ENCODE peak calls at places on chromosomes 7 and 10, in eight cellular contexts. Y is left ventricle myocardium inferior, S is sigmoid colon, X is HL-60, V is B cell, I is progenitor cell of endocrine pancreas, G is mesothelial cell of epicardium, U is spleen. A is an unnamed sample.

GRCh38 chr7:121275204-121275603 is 53.6 kb upstream of the WNT16 start:
- DNase-seq in S (no peak), X (no peak), Y (no peak), I (no peak), G (no peak), U (no peak), V (no peak), A (no peak)

GRCh38 chr7:7868245-7868899 is 100.2 kb upstream of the GLCCI1 start:
- DNase-seq in S (peak), X (peak), Y (peak), G (no peak), U (no peak), I (no peak), V (peak), A (no peak)

GRCh38 chr7:148620749-148621372 is 30.3 kb downstream of the C7orf33 start:
- DNase-seq in G (no peak), X (no peak), Y (no peak), S (no peak), I (no peak), V (no peak), U (no peak), A (no peak)

GRCh38 chr10:125865120-125865519 is 16.0 kb downstream of the DHX32 start:
- DNase-seq in S (no peak), U (no peak), I (no peak), Y (no peak), G (no peak), X (no peak), V (no peak), A (no peak)

GRCh38 chr10:88707429-88708110 is 1.5 kb downstream of the LIPK start:
- DNase-seq in Y (no peak), U (no peak), V (no peak), I (no peak), S (no peak), G (no peak), X (no peak), A (no peak)

GRCh38 chr7:106770191-106770590 is 94.9 kb upstream of the PIK3CG start:
- DNase-seq in V (no peak), X (no peak), S (no peak), G (no peak), I (no peak), U (no peak), Y (no peak), A (no peak)

GRCh38 chr10:129097776-129098175 is 369.3 kb upstream of the MGMT start:
- DNase-seq in U (no peak), V (no peak), Y (no peak), X (no peak), I (no peak), S (no peak), G (no peak), A (no peak)

GRCh38 chr7:129066290-129067131 is 11.6 kb upstream of the TNPO3 start:
- DNase-seq in G (no peak), S (no peak), X (no peak), U (no peak), Y (no peak), I (no peak), V (no peak), A (no peak)

GRCh38 chr10:119896061-119896655 is 3.6 kb downstream of the SEC23IP start:
- DNase-seq in U (no peak), V (no peak), S (no peak), Y (no peak), G (no peak), X (peak), I (no peak), A (no peak)

GRCh38 chr7:112138938-112139337 is 67.3 kb downstream of the DOCK4 start:
- DNase-seq in Y (no peak), S (no peak), G (no peak), I (no peak), U (no peak), X (no peak), V (no peak), A (no peak)

DNA sequence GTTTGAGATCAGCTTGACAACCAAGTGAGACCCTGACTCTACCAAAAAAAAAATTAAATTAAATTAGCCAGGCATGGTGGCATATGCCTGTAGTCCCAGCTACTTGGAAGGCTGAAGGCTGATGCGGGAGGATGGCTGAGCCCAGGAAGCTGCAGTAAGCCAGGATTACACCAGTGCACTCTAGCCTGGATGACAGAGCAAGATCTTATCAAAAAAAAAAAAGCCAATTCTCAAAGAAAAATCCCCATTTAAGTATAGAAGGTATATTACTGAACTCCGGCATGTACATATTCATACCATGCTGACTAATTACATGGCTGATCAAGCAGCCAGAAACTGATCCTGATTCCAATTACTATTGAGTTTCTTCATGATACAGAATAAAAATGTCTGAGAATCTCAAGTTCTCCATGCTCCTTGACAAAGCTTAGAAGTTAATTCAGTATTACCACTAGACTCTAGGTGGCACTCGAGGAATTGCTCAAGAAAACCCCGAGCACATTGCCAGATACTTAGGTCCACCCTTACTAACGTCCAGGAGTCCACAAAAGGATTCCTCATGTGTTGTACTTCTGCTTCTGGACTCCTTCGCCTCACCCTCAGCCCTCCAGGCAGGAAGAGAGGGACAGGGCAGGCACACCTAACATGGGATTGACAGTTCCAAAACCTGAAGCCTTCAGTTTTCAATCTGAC is 148.9 kb downstream of the PARD3 start:
- DNase-seq in X (no peak), U (no peak), Y (no peak), I (no peak), S (peak), V (peak), G (no peak), A (no peak)
- TF ChIP-seq CTCF in X (peak), U (no peak), Y (peak), I (peak), S (peak), V (no peak), G (peak), A (no peak)

GRCh38 chr7:84232653-84233052 is 38.1 kb upstream of the SEMA3A start:
- DNase-seq in Y (no peak), U (no peak), G (no peak), S (no peak), I (no peak), X (no peak), V (no peak), A (no peak)

GRCh38 chr7:84230491-84230890 is 35.9 kb upstream of the SEMA3A start:
- DNase-seq in G (no peak), X (no peak), S (no peak), I (no peak), V (no peak), U (no peak), Y (no peak), A (no peak)

GRCh38 chr7:84231157-84231556 is 36.6 kb upstream of the SEMA3A start:
- DNase-seq in S (no peak), U (no peak), V (no peak), G (no peak), X (no peak), I (no peak), Y (no peak), A (no peak)

DNA sequence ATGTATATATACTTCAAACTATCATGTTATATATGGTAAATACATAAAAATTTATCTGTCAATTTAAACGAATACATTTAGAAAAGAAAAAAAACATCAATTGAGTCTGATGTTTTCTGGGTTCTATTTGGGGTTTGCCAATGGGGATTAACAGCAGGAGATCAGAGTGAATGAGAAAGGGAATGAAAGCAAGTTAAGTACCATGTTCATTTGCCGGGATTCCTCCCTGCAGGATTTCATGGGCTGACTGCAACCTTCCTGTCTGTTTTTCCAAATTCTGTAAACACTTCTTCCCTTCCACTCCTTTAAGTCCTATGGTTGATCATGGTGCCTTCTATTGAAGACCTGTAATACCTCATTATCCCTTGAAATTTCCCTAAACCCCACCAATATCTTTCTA is 33.9 kb upstream of the SEMA3A start:
- DNase-seq in X (no peak), S (no peak), V (no peak), Y (no peak), U (no peak), I (no peak), G (no peak), A (no peak)
- TF ChIP-seq CTCF in X (no peak), S (no peak), V (no peak), Y (no peak), U (no peak), I (no peak), G (no peak), A (no peak)

GRCh38 chr7:64946772-64947171 is 43.7 kb downstream of the ZNF273 start:
- DNase-seq in I (no peak), S (no peak), U (no peak), V (peak), Y (no peak), G (no peak), X (no peak), A (peak)
- TF ChIP-seq CTCF in I (peak), S (no peak), U (no peak), V (no peak), Y (no peak), G (no peak), X (no peak), A (no peak)

GRCh38 chr10:71957546-71958275 is 6.5 kb upstream of the CHST3 start:
- DNase-seq in U (no peak), Y (no peak), I (no peak), X (no peak), S (no peak), G (no peak), V (no peak), A (no peak)
- TF ChIP-seq CTCF in U (no peak), Y (no peak), I (peak), X (no peak), S (no peak), G (no peak), V (no peak), A (no peak)

GRCh38 chr7:47088329-47089067 is 493.4 kb downstream of the TNS3 start:
- DNase-seq in G (peak), V (peak), X (peak), Y (peak), I (peak), S (peak), U (no peak), A (peak)

GRCh38 chr7:47092331-47092730 is 489.6 kb downstream of the TNS3 start:
- DNase-seq in I (no peak), G (no peak), S (no peak), X (no peak), Y (no peak), U (no peak), V (no peak), A (no peak)

GRCh38 chr7:47091141-47091540 is 490.8 kb downstream of the TNS3 start:
- DNase-seq in V (no peak), G (no peak), Y (no peak), U (no peak), I (no peak), S (no peak), X (no peak), A (no peak)

GRCh38 chr7:47087866-47088265 is 494.0 kb downstream of the TNS3 start:
- DNase-seq in Y (no peak), I (no peak), S (no peak), V (no peak), X (no peak), G (no peak), U (no peak), A (no peak)

DNA sequence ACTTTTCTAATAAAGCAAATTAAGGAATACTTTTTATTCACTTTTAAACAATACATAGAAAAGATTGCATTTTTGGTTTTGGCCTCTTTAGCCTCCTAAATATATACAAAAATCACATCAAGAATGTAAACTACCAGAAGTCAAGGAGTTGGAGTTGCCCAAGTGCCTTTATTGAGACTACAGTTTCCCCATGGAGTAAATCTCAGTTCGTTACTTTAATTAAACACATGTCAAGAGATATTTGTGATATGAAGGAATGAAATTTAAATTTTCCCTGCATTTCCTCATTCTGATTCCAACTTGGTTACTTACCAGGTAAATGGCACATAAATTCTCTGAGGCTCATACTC is 492.9 kb downstream of the TNS3 start:
- DNase-seq in X (no peak), G (no peak), I (no peak), V (no peak), S (no peak), Y (no peak), U (no peak), A (no peak)
- TF ChIP-seq CTCF in X (no peak), G (no peak), I (no peak), V (peak), S (no peak), Y (no peak), U (no peak), A (no peak)

GRCh38 chr7:140304071-140304799 is 94.1 kb downstream of the SLC37A3 start:
- DNase-seq in I (no peak), V (peak), S (no peak), X (no peak), Y (no peak), G (no peak), U (no peak), A (no peak)

GRCh38 chr7:140295224-140295623 is 103.1 kb downstream of the SLC37A3 start:
- DNase-seq in S (no peak), U (no peak), V (no peak), Y (no peak), X (no peak), G (no peak), I (no peak), A (no peak)

GRCh38 chr7:140298213-140298612 is 100.1 kb downstream of the SLC37A3 start:
- DNase-seq in S (no peak), V (no peak), U (no peak), G (no peak), I (no peak), X (no peak), Y (no peak), A (no peak)

GRCh38 chr7:140297192-140297591 is 101.1 kb downstream of the SLC37A3 start:
- DNase-seq in V (no peak), U (no peak), Y (no peak), I (no peak), X (no peak), S (no peak), G (no peak), A (no peak)

DNA sequence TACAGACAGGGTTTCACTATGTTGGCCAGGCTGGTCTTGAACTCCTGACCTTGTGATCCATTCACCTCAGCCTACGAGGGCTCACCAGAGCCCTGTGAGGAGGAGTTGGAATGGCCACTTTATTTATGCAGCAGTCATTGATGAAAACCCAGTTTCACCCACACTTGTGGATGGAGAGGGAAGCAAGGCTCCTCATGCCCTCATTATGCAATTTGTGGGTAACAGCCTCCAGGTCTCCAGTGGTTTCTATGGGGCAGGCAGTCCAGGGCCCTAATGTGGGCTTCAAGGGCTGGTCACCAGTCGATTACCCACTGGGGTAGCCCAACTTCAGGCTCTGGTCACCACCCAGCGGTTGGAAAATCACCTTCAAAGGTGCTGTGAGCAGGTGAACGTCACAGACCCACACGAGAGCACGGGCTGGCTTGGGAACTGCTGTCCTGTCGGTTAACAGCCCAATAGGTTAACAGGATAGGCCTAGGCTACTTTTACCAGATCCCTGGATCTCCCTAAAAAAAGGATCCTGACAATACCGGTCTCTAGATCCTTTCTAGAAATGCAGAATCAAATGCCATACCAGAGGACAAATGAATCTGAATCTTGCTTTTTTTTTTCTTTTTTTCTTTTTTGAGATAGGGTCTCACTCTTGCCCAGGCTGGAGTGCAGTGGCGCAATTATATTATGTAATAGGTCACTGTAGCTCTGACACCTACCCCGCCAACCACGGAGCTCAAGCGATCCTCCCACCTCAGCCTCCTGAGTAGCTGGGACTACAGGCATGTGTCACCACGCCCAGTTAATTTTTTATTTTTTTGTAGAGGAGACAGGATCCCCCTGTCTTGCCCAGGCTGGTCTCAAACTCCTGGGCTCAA is 97.8 kb downstream of the SLC37A3 start:
- DNase-seq in U (no peak), X (no peak), Y (no peak), S (no peak), G (no peak), V (no peak), I (no peak), A (no peak)
- TF ChIP-seq CTCF in U (no peak), X (no peak), Y (no peak), S (no peak), G (no peak), V (no peak), I (no peak), A (no peak)

DNA sequence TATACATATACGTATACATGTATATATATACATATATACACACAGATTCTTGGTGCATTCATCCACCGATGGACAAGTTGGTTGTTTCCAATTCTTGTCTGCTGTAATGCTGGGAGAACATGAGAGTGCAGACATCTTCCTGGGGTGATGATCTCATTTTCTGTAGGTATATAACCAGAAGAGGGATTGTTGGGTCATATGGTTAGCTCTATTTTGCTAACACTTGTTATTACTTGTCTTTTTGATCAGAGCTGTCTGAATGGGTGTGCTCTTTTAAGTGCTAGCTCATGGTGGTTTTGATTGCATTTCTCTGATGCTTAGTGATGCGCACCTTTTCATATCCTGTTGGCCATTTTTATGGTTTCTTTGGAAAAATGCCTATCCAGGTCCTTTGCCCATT is 106.4 kb downstream of the TAX1BP1 start:
- DNase-seq in S (no peak), G (no peak), V (no peak), I (no peak), Y (no peak), U (no peak), X (no peak), A (no peak)
- TF ChIP-seq CTCF in S (no peak), G (no peak), V (no peak), I (no peak), Y (no peak), U (no peak), X (no peak), A (no peak)

GRCh38 chr7:35723011-35723410 is 28.1 kb upstream of the HERPUD2 start:
- DNase-seq in I (no peak), X (no peak), G (no peak), Y (no peak), S (no peak), V (no peak), U (no peak), A (no peak)
- TF ChIP-seq CTCF in I (no peak), X (no peak), G (no peak), Y (no peak), S (no peak), V (no peak), U (no peak), A (no peak)